ENCODE peak calls at places on chromosomes 6 and 20, in four cellular contexts. Q, Y, U and B are unnamed samples. For H3K4me1, the result is how much of the 10 kb centered on the place peaks cover.

GRCh38 chr6:136408205-136408604 is 118.6 kb upstream of the BCLAF1 start:
- DNase-seq in Y (peak), U (peak), Q (peak), B (peak)

GRCh38 chr6:17863971-17864754 is 123.3 kb downstream of the KIF13A start:
- DNase-seq in Q (peak), Y (peak), U (peak), B (peak)

GRCh38 chr20:9409352-9409751 is 105.0 kb upstream of the LAMP5 start:
- DNase-seq in U (no peak), Q (peak), Y (no peak), B (peak)

GRCh38 chr6:142605922-142606321 is 304.1 kb downstream of the ADGRG6 start:
- DNase-seq in Y (peak), Q (peak), U (peak), B (no peak)

GRCh38 chr6:117483004-117483644 is 650 bp downstream of the DCBLD1 start:
- DNase-seq in Q (peak), U (peak), Y (peak), B (peak)

GRCh38 chr20:9686866-9687265 is 152.0 kb downstream of the PAK5 start:
- DNase-seq in Y (no peak), U (no peak), Q (no peak), B (no peak)

GRCh38 chr6:157714153-157714490 is 108.9 kb upstream of the SNX9 start:
- DNase-seq in Q (no peak), Y (peak), U (peak), B (no peak)

GRCh38 chr6:125994659-125995488 is 8.5 kb downstream of the TRMT11 start:
- DNase-seq in U (no peak), Q (no peak), Y (no peak), B (no peak)

GRCh38 chr6:98975331-98975891 is 27.7 kb upstream of the FBXL4 start:
- DNase-seq in Y (no peak), Q (no peak), U (no peak), B (no peak)

GRCh38 chr6:8082954-8083858 is 19.0 kb upstream of the BLOC1S5 start:
- DNase-seq in Q (peak), U (peak), Y (peak), B (peak)

GRCh38 chr6:137894779-137895385 is 27.8 kb downstream of the TNFAIP3 start:
- DNase-seq in Q (peak), U (no peak), Y (peak), B (peak)

GRCh38 chr6:124400600-124400999 is 561.6 kb upstream of the RNF217 start:
- DNase-seq in U (no peak), Q (no peak), Y (peak), B (no peak)

GRCh38 chr20:52958206-52958605 is 14.0 kb upstream of the TSHZ2 start:
- DNase-seq in Y (no peak), U (peak), Q (no peak), B (no peak)

GRCh38 chr20:10531848-10532247 is 96.7 kb downstream of the SLX4IP start:
- DNase-seq in U (peak), Y (peak), Q (no peak), B (no peak)

DNA sequence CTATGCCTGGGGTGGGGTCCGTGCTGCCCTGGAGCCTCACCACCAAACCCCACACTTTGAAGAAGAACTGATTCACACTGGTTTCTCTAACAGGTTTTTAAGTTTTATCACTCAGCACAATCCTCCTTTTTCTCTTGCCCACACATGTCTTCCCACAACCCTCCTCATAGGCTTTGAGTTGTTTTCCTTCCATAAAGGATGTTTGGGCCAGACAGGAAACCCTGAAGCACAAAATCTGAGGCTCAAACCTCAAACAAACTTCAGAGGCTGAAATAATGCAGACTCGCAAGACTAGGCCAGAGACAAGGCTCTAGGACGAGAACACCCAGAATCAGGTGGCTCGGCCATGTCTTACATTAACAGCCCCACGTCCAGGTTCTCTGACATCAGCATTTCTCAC is 35.3 kb downstream of the EZR start:
- DNase-seq in Q (no peak), Y (no peak), U (no peak), B (no peak)
- H3K27ac ChIP-seq in Q (peak), Y (peak), U (no peak), B (no peak)

GRCh38 chr6:163459007-163459406 is 44.5 kb downstream of the QKI start:
- DNase-seq in Q (no peak), U (no peak), Y (peak), B (no peak)

GRCh38 chr6:163454425-163454824 is 39.9 kb downstream of the QKI start:
- DNase-seq in Q (no peak), U (no peak), Y (no peak), B (no peak)

GRCh38 chr6:163459536-163459935 is 45.0 kb downstream of the QKI start:
- DNase-seq in Q (no peak), Y (no peak), U (peak), B (no peak)

GRCh38 chr6:163457637-163458561 is 43.4 kb downstream of the QKI start:
- DNase-seq in Q (peak), Y (peak), U (peak), B (peak)

GRCh38 chr6:163455553-163455952 is 41.0 kb downstream of the QKI start:
- DNase-seq in Q (no peak), Y (no peak), U (no peak), B (no peak)
- H3K4me1 ChIP-seq in Q (under half), Y (under half), U (under half), B (under half)

DNA sequence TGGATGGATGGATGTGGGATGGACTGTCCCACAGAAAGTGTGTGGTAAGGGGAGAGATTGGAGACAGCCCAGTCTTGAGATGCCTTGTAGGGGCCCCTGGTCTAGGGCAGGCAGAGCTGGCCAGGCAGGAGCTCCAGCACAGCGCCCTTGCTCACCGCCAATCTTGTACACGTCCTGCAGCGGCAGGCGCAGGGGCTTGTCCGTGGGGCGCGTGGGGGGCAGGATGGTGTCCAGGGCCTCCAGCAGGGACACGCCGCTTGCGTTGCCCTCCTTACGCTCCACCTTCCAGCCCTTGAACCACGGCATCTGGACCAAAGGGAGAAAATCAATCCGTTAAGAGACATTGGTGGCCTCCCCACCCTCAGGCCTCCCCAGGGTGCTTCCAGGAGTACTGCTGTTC is 5.9 kb downstream of the EEF1A2 start:
- DNase-seq in Y (no peak), U (no peak), Q (no peak), B (no peak)
- H3K9ac ChIP-seq in Y (no peak), U (no peak), Q (no peak), B (no peak)

GRCh38 chr6:40398810-40399477 is 188.2 kb downstream of the LRFN2 start:
- DNase-seq in Q (no peak), U (no peak), Y (no peak), B (no peak)
- H3K27ac ChIP-seq in Q (no peak), U (no peak), Y (no peak), B (no peak)

DNA sequence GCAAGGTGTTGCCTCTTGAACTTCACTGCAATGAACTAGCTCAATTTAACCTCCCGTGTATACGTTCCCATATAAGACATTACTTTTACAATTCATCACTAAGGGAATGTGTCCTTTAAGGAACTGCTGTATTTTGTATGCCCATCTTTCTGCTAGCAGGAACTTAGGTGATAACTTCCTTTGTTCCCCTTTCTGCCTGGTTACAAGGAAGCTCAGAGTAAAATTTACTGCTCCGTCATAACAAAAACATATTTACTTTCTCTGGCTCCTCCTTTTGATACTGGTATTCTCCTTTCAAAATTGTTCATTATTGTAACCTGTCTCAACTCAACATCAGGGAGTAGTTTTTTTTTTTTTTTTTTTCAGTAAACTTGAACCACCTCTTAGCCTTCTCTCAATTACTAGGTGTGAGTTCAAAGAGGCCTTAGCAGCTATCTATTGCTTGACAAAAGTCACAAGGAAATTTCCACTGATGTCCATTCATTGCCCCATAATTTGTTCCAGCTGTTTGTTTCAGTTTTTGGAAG is 37.1 kb downstream of the RIPOR2 start:
- DNase-seq in U (no peak), Y (no peak), Q (no peak), B (no peak)
- H3K4me1 ChIP-seq in U (under half), Y (under half), Q (under half), B (under half)

GRCh38 chr20:51002633-51003032 is 20.3 kb downstream of the KCNG1 start:
- DNase-seq in Y (no peak), Q (no peak), U (no peak), B (no peak)
- H3K9ac ChIP-seq in Y (no peak), Q (no peak), U (no peak), B (no peak)

GRCh38 chr6:77026341-77026740 is 436.9 kb downstream of the HTR1B start:
- DNase-seq in U (no peak), Q (no peak), Y (peak), B (no peak)
- H3K27ac ChIP-seq in U (no peak), Q (no peak), Y (no peak), B (no peak)

GRCh38 chr6:52595796-52596130 is 18.9 kb upstream of the TRAM2 start:
- DNase-seq in Q (no peak), U (no peak), Y (no peak), B (no peak)

GRCh38 chr6:52597738-52598122 is 20.9 kb upstream of the TRAM2 start:
- DNase-seq in U (no peak), Q (no peak), Y (no peak), B (no peak)

GRCh38 chr6:52598123-52598823 is 21.4 kb upstream of the TRAM2 start:
- DNase-seq in U (peak), Q (no peak), Y (peak), B (peak)

GRCh38 chr6:52596371-52597028 is 19.6 kb upstream of the TRAM2 start:
- DNase-seq in Y (no peak), Q (peak), U (peak), B (no peak)

DNA sequence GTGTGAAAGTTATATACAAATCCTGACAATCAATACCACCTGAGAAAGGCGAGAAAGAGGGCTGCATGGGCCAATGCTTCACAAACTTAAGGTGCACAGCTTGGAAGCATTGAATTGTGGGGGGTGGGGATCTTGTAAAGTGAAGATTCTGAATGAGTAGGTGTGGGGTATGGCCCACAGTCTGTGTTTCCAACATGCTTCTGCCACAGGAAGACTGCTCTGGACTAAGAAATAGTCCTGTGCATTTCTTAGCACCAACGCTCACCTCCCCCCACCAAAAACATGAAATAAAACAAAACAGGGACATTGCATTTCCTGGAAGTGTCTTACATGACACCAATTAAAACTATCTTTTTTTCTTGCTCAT is 21.9 kb upstream of the TRAM2 start:
- DNase-seq in U (no peak), Y (no peak), Q (no peak), B (no peak)
- H3K4me1 ChIP-seq in U (under half), Y (under half), Q (under half), B (under half)